ENCODE peak calls at places on chromosome 20, in nine cellular contexts. L is adrenal gland; S is WERI-Rb-1; W is left ventricle myocardium inferior; F is upper lobe of right lung; U is GM23248; R is CD4-positive, CD25-positive, alpha-beta regulatory T cell; V is CD8-positive, alpha-beta T cell; G is neuronal stem cell. I is an unnamed sample.

GRCh38 chr20:33812673-33813462 is 1.7 kb downstream of the CHMP4B start:
- DNase-seq in L (no peak), S (no peak), W (no peak), F (no peak), U (peak), R (no peak), V (no peak), G (no peak), I (peak)

GRCh38 chr20:35284267-35284991 is at the start of gene EIF6:
- DNase-seq in L (peak), S (peak), W (peak), F (peak), U (peak), R (peak), V (peak), G (peak), I (peak)

GRCh38 chr20:24480523-24480922 is 11.1 kb downstream of the SYNDIG1 start:
- DNase-seq in L (no peak), S (no peak), W (no peak), F (no peak), U (no peak), R (no peak), V (no peak), G (no peak), I (no peak)

GRCh38 chr20:37200926-37201826 is 21.8 kb upstream of the MROH8 start:
- DNase-seq in L (no peak), S (no peak), W (no peak), F (no peak), U (no peak), R (no peak), V (no peak), G (no peak), I (no peak)

GRCh38 chr20:45867129-45867810 is 9.9 kb downstream of the ZSWIM3 start:
- DNase-seq in L (no peak), S (no peak), W (no peak), F (no peak), U (no peak), R (no peak), V (no peak), G (no peak), I (no peak)

GRCh38 chr20:46057856-46058655 is 29.0 kb downstream of the SLC12A5 start:
- DNase-seq in L (peak), S (no peak), W (peak), F (peak), U (peak), R (no peak), V (peak), G (peak), I (peak)

GRCh38 chr20:7152071-7152470 is 384.6 kb downstream of the BMP2 start:
- DNase-seq in L (no peak), S (no peak), W (no peak), F (no peak), U (no peak), R (no peak), V (no peak), G (no peak), I (no peak)

GRCh38 chr20:25867776-25868649 is 171.4 kb upstream of the ZNF337 start:
- DNase-seq in L (peak), S (no peak), W (peak), F (peak), U (peak), R (peak), V (peak), G (no peak), I (peak)

GRCh38 chr20:37261714-37262113 is at the start of gene GHRH:
- DNase-seq in L (no peak), S (no peak), W (no peak), F (no peak), U (no peak), R (no peak), V (no peak), G (no peak), I (no peak)

GRCh38 chr20:54086444-54087134 is 16.2 kb upstream of the BCAS1 start:
- DNase-seq in L (no peak), S (no peak), W (no peak), F (no peak), U (peak), R (no peak), V (no peak), G (no peak), I (peak)

GRCh38 chr20:49635171-49635570 is 67.2 kb upstream of the PTGIS start:
- DNase-seq in L (peak), S (no peak), W (peak), F (no peak), U (no peak), R (no peak), V (no peak), G (no peak), I (peak)
- H3K27ac ChIP-seq in L (peak), S (no peak), W (peak), F (no peak), U (no peak), R (no peak), V (no peak), G (no peak), I (no peak)

DNA sequence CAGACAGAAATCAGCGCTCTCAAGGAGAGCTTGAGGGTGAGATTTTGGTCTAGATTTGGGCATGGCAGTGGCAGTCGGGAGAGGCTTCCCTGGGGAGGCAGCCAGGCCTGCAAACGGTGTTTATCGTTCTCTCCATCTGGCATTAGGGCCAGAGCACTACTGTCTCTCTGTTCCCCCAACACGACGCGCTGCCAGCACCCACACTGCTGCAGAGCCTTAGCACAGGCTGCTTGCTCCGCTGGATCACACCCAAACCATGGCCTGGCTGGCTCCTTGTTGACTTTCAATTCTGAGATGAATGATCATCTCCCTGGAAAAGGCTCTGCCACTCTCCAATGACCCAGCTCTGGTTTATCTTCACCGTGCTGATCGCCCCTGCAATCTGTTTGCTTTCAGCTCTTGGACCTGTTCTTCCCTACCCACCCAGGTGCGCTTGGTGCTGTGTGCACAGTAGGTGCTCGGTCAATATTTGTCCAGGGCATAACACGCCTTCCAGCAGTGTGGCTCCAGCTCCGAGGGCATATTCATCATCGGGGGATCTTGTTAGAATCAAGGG is 106.1 kb downstream of the TFAP2C start:
- DNase-seq in L (no peak), S (no peak), W (no peak), F (no peak), U (no peak), R (no peak), V (no peak), G (no peak), I (no peak)
- H3K4me3 ChIP-seq in L (no peak), S (no peak), W (no peak), F (no peak), U (no peak), R (no peak), V (no peak), G (no peak), I (no peak)

GRCh38 chr20:9054176-9054575 is 14.7 kb upstream of the PLCB4 start:
- DNase-seq in L (no peak), S (no peak), W (no peak), F (no peak), U (peak), R (no peak), V (no peak), G (no peak), I (no peak)

GRCh38 chr20:9051508-9051907 is 17.4 kb upstream of the PLCB4 start:
- DNase-seq in L (peak), S (no peak), W (no peak), F (no peak), U (peak), R (no peak), V (no peak), G (no peak), I (no peak)

GRCh38 chr20:9053108-9053507 is 15.8 kb upstream of the PLCB4 start:
- DNase-seq in L (no peak), S (no peak), W (no peak), F (no peak), U (no peak), R (no peak), V (no peak), G (no peak), I (no peak)

GRCh38 chr20:9052136-9052535 is 16.8 kb upstream of the PLCB4 start:
- DNase-seq in L (no peak), S (peak), W (no peak), F (no peak), U (no peak), R (no peak), V (no peak), G (no peak), I (no peak)
- H3K27ac ChIP-seq in L (no peak), S (no peak), W (no peak), F (no peak), U (peak), R (no peak), V (no peak), G (no peak), I (no peak)

DNA sequence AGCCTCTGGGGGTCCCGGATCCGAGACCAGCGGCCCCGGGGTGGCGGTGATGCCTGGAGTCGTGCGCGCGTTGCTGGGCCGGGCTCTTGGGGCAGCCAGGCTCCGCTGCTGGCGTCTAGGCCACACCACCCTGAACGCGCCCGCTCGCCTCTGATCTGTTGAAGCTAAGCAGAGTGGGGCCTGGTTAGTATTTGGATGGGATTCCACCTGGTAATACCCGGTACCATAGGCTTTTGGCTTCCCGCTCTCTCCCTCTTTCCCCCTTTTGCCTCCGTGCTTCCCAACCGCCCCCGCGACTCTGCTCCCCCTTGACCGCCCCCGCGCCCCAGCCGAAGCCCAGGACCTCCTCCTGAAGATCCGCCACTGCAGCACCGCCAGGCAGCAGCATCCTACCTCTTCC is 1383.5 kb upstream of the DEFB115 start:
- DNase-seq in L (peak), S (peak), W (peak), F (peak), U (peak), R (no peak), V (no peak), G (peak), I (no peak)
- H3K4me3 ChIP-seq in L (no peak), S (peak), W (no peak), F (no peak), U (no peak), R (no peak), V (no peak), G (peak), I (no peak)

GRCh38 chr20:16501236-16501635 is 72.0 kb downstream of the KIF16B start:
- DNase-seq in L (no peak), S (no peak), W (no peak), F (no peak), U (peak), R (no peak), V (no peak), G (no peak), I (no peak)
- H3K27ac ChIP-seq in L (no peak), S (no peak), W (no peak), F (no peak), U (no peak), R (no peak), V (no peak), G (no peak), I (no peak)

GRCh38 chr20:38806855-38807655 is 1.6 kb downstream of the PPP1R16B start:
- DNase-seq in L (no peak), S (peak), W (no peak), F (no peak), U (no peak), R (peak), V (peak), G (no peak), I (no peak)
- H3K4me3 ChIP-seq in L (peak), S (peak), W (peak), F (peak), U (no peak), R (peak), V (peak), G (peak), I (peak)

DNA sequence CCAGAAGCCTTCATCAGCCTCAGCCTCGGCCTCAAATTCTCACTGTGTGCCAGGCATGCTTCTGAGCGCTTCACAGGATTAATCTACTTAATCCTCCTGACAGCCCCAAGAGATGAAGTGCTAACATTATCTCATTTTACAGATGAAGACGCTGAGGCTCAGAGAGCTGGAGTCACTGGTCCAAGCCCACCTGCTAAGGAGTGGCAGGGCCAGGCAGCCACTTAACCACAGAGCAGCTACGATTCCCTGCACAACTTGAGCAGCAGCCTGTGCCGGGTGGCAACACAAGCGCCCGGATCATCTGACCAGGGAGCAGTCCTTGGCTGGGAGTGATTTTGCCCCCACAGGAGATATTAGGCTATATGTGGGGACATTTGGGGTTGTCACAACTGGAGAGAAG is 93.3 kb upstream of the PTPN1 start:
- DNase-seq in L (no peak), S (peak), W (no peak), F (no peak), U (no peak), R (no peak), V (no peak), G (no peak), I (no peak)
- H3K27ac ChIP-seq in L (peak), S (peak), W (peak), F (peak), U (no peak), R (no peak), V (no peak), G (no peak), I (peak)

DNA sequence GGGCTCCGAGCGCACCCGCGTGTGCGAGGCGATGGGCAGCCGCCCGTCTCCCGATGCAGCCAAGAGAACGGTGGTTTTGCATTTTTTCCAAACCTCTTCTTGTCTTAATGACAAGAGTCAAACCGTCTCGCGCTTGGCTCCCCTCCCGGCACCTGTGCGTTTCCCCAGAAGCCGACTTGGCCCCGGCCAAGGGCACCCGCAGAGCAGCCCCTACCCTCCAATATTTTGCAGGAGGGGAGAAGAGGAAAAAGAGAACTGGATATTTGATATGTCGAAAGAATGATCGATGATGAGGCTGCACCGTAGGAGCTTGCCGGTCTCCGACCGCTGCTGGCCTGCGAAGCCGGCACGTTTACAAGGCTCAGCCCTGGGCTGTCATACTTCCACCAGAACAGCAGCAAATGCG is 296.6 kb downstream of the TFAP2C start:
- DNase-seq in L (no peak), S (no peak), W (no peak), F (no peak), U (peak), R (no peak), V (no peak), G (no peak), I (no peak)
- H3K4me3 ChIP-seq in L (no peak), S (no peak), W (peak), F (no peak), U (peak), R (no peak), V (no peak), G (no peak), I (no peak)

GRCh38 chr20:63679799-63680305 is 16.6 kb upstream of the TNFRSF6B start:
- DNase-seq in L (no peak), S (no peak), W (no peak), F (no peak), U (no peak), R (no peak), V (no peak), G (no peak), I (no peak)

GRCh38 chr20:63681609-63682142 is 14.8 kb upstream of the TNFRSF6B start:
- DNase-seq in L (no peak), S (no peak), W (no peak), F (no peak), U (no peak), R (no peak), V (no peak), G (no peak), I (no peak)

GRCh38 chr20:63682384-63683139 is 13.9 kb upstream of the TNFRSF6B start:
- DNase-seq in L (peak), S (no peak), W (peak), F (peak), U (peak), R (no peak), V (no peak), G (no peak), I (no peak)

GRCh38 chr20:63680427-63680826 is 16.0 kb upstream of the TNFRSF6B start:
- DNase-seq in L (no peak), S (no peak), W (no peak), F (no peak), U (no peak), R (no peak), V (no peak), G (no peak), I (no peak)

DNA sequence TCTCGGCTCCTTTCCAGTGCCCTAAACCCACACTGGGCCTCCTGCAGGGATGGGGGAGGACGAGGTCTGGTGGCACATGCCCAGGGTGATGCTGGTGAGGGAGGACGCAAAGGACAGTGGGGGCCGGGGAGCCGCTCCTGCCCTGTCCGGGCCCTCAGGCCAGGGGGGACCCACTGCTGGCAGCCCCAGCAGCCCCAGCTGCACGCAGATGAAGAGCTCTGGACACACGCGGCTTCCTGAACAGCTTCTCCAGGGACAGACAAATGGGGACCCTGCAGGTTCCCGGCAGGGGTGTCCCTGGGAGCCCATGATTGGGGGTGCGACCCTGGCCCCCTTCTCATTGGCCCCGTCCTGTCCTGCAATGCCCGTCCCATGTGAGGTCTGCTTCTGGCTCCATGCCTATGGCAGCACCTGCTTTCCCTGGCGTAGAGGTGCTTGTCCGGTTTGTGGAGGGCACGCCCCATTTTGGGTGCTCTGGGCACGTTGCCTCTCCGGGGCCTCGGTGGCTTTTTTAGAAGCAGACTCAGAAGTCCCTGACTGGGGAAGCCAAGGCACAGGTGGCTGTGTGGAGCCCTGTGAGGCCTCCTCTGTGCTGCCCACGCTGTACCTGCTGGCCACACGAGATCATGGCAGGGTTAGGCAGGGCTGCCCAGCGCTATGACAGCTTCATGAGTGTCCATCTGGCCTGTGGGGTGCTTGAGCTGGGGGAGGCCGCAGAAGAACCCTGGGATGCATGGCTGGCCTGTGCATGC is 15.4 kb upstream of the TNFRSF6B start:
- DNase-seq in L (no peak), S (no peak), W (no peak), F (no peak), U (no peak), R (no peak), V (no peak), G (no peak), I (no peak)
- H3K27ac ChIP-seq in L (peak), S (no peak), W (peak), F (peak), U (peak), R (no peak), V (no peak), G (peak), I (peak)

GRCh38 chr20:1185781-1186334 is 1.1 kb upstream of the TMEM74B start:
- DNase-seq in L (peak), S (peak), W (peak), F (peak), U (peak), R (no peak), V (peak), G (peak), I (peak)
- H3K4me3 ChIP-seq in L (no peak), S (peak), W (peak), F (peak), U (no peak), R (no peak), V (no peak), G (peak), I (peak)